ENCODE peak calls at places on chromosomes 16 and 17, in seven cellular contexts. X is naive thymus-derived CD4-positive, alpha-beta T cell; N is adrenal gland; J is endothelial cell of umbilical vein; R is CD8-positive, alpha-beta T cell; M is endodermal cell; V is hepatocyte. E is an unnamed sample. For H3K9me3, the result is how much of the 10 kb centered on the place peaks cover.

GRCh38 chr17:72467841-72468653 is 347.2 kb downstream of the SOX9 start:
- DNase-seq in N (no peak), X (no peak), R (no peak), M (peak), J (no peak), V (peak), E (no peak)

GRCh38 chr16:85612191-85612800 is 826 bp upstream of the GSE1 start:
- DNase-seq in R (no peak), N (peak), V (peak), X (peak), J (no peak), M (peak), E (no peak)

GRCh38 chr16:49601541-49601940 is 227.9 kb downstream of the C16orf78 start:
- DNase-seq in V (no peak), X (no peak), N (no peak), M (peak), J (no peak), R (no peak), E (no peak)

GRCh38 chr16:2720719-2721633 is 952 bp upstream of the PRSS27 start:
- DNase-seq in V (peak), J (peak), R (peak), N (peak), M (peak), X (peak), E (peak)

GRCh38 chr17:45873728-45874127 is 20.6 kb upstream of the MAPT start:
- DNase-seq in M (no peak), V (no peak), J (no peak), X (peak), R (peak), N (no peak), E (no peak)

GRCh38 chr16:15613676-15614075 is 29.3 kb downstream of the MARF1 start:
- DNase-seq in N (no peak), X (no peak), V (no peak), J (no peak), M (no peak), R (no peak), E (no peak)

GRCh38 chr17:77002103-77003045 is 134.2 kb downstream of the MGAT5B start:
- DNase-seq in J (no peak), M (peak), V (peak), X (no peak), R (no peak), N (no peak), E (no peak)

GRCh38 chr16:85798901-85799496 is 345 bp downstream of the EMC8 start:
- DNase-seq in J (peak), X (no peak), V (peak), R (no peak), M (peak), N (peak), E (peak)

GRCh38 chr17:60947100-60947499 is 269.4 kb downstream of the BCAS3 start:
- DNase-seq in M (no peak), V (no peak), J (no peak), N (no peak), R (no peak), X (no peak), E (no peak)

GRCh38 chr16:84460406-84461028 is 43.9 kb downstream of the MEAK7 start:
- DNase-seq in R (no peak), N (no peak), J (no peak), M (peak), X (no peak), V (no peak), E (no peak)

GRCh38 chr16:88759976-88760350 is 25.1 kb downstream of the PIEZO1 start:
- DNase-seq in X (no peak), J (no peak), R (no peak), N (no peak), M (no peak), V (no peak), E (no peak)

GRCh38 chr16:86092586-86093480 is 193.9 kb downstream of the IRF8 start:
- DNase-seq in R (no peak), V (no peak), N (peak), M (peak), X (no peak), J (no peak), E (no peak)

GRCh38 chr16:26824469-26824868 is 242.3 kb upstream of the C16orf82 start:
- DNase-seq in R (no peak), X (no peak), N (no peak), J (no peak), V (no peak), M (no peak), E (no peak)
- H3K9me3 ChIP-seq in R (under half), X (under half), N (under half), J (under half), V (under half), M (under half), E (under half)

DNA sequence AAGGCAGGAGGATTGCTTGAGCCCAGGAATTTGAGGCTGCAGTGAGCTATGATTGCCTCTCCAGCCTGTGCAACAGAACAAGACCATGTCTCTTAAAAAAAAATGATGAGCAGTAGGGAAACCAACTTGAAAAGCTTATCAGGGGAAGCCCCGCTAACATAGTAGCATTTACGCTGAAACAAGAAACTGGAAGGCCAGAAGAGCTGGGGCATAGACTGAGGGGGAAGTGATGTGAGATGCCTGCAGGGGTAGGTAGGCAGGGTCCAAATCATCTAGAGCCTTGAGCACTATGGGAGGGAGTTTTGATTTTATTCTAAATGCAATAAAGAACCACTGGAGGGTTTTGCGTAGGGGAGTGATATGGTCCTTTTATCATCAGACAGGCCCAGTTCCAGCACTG is 139.3 kb downstream of the CYB561 start:
- DNase-seq in M (no peak), J (no peak), N (no peak), X (no peak), R (no peak), V (no peak), E (no peak)
- H3K9me3 ChIP-seq in M (under half), J (under half), N (under half), X (under half), R (under half), V (under half), E (under half)

GRCh38 chr16:55248494-55248893 is 75.5 kb upstream of the IRX6 start:
- DNase-seq in J (no peak), R (no peak), V (peak), X (no peak), M (no peak), N (no peak), E (no peak)

GRCh38 chr16:55248058-55248457 is 75.9 kb upstream of the IRX6 start:
- DNase-seq in V (no peak), N (no peak), R (no peak), X (no peak), M (no peak), J (no peak), E (no peak)

GRCh38 chr16:55240933-55241332 is 83.1 kb upstream of the IRX6 start:
- DNase-seq in R (no peak), N (no peak), V (no peak), X (no peak), M (peak), J (no peak), E (no peak)

GRCh38 chr16:55239723-55240122 is 84.3 kb upstream of the IRX6 start:
- DNase-seq in X (no peak), J (no peak), M (no peak), V (no peak), N (no peak), R (no peak), E (no peak)

GRCh38 chr16:55242667-55243066 is 81.3 kb upstream of the IRX6 start:
- DNase-seq in J (no peak), X (no peak), N (no peak), M (peak), R (no peak), V (no peak), E (no peak)
- H3K9me3 ChIP-seq in J (under half), X (under half), N (under half), M (under half), R (under half), V (under half), E (under half)

GRCh38 chr17:70034158-70034557 is 40.9 kb upstream of the KCNJ16 start:
- DNase-seq in R (no peak), X (no peak), N (no peak), J (peak), M (no peak), V (no peak), E (no peak)
- H3K9me3 ChIP-seq in R (under half), X (under half), N (under half), J (under half), M (under half), V (under half), E (under half)

GRCh38 chr16:35314298-35314697 is 1854.9 kb downstream of the TP53TG3F start:
- DNase-seq in N (no peak), J (no peak), V (no peak), X (no peak), R (no peak), M (no peak), E (no peak)
- H3K9me3 ChIP-seq in N (under half), J (under half), V (under half), X (under half), R (under half), M (half or more), E (under half)

DNA sequence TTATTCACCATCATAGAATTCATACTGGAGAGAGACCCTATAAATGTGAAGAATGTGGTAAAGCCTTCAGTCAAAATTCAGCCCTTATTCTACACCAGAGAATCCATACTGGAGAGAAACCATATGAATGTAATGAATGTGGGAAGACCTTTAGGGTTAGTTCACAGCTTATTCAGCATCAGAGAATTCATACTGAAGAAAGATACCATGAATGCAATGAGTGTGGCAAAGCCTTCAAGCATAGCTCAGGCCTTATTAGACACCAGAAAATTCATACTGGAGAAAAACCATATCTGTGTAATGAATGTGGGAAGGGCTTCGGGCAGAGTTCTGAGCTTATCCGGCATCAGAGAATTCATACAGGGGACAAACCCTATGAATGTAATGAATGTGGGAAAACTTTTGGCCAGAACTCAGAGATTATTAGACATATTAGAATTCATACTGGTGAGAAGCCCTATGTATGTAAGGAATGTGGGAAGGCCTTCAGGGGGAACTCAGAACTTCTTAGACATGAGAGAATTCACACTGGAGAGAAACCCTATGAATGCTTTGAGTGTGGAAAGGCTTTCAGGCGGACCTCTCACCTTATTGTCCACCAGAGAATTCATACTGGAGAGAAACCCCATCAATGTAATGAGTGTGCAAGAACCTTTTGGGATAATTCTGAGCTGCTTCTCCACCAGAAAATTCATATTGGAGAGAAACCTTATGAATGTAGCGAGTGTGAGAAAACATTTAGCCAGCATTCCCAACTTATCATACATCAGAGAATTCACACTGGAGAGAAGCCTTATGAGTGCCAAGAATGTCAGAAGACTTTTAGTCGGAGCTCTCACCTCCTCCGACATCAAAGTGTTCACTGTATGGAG is 14.1 kb downstream of the ZFP3 start:
- DNase-seq in N (no peak), R (no peak), V (no peak), X (no peak), M (no peak), J (no peak), E (no peak)
- H3K9me3 ChIP-seq in N (under half), R (half or more), V (under half), X (under half), M (half or more), J (under half), E (half or more)

GRCh38 chr16:81210807-81211206 is 27.7 kb upstream of the BCO1 start:
- DNase-seq in V (no peak), R (no peak), N (no peak), X (no peak), J (no peak), M (no peak), E (no peak)
- H3K9me3 ChIP-seq in V (under half), R (under half), N (under half), X (under half), J (under half), M (under half), E (under half)